ENCODE peak calls at places on chromosomes 2 and 18, in ten cellular contexts. P is GM19239, B is EL, F is GM06990, K is A172, E is nucleus accumbens, C is iPS DF 19.7, A is lower lobe of right lung, V is DMS 273 treated with DMSO at 0.1 percent for 48 hours, D is GM23338. M is an unnamed sample.

GRCh38 chr2:128305555-128306080 is 13.1 kb downstream of the HS6ST1 start:
- DNase-seq in P (peak), B (no peak), F (peak), K (no peak), E (no peak), C (no peak), A (peak), V (no peak), D (no peak), M (no peak)

GRCh38 chr2:152098033-152098797 is 629 bp downstream of the CACNB4 start:
- DNase-seq in P (peak), B (peak), F (peak), K (no peak), E (no peak), C (no peak), A (peak), V (no peak), D (peak), M (no peak)

GRCh38 chr2:176976766-176977165 is 235.8 kb upstream of the HNRNPA3 start:
- DNase-seq in P (no peak), B (no peak), F (no peak), K (no peak), E (no peak), C (no peak), A (no peak), V (no peak), D (no peak), M (no peak)

GRCh38 chr2:241933175-241933911 is 63.8 kb downstream of the RTP5 start:
- DNase-seq in P (no peak), B (peak), F (no peak), K (peak), E (peak), C (no peak), A (no peak), V (no peak), D (no peak), M (no peak)

GRCh38 chr2:224046752-224047151 is 7.7 kb upstream of the SERPINE2 start:
- DNase-seq in P (no peak), B (peak), F (no peak), K (no peak), E (no peak), C (no peak), A (no peak), V (no peak), D (no peak), M (no peak)

GRCh38 chr2:3633089-3633981 is 24.7 kb upstream of the ALLC start:
- DNase-seq in P (no peak), B (peak), F (no peak), K (peak), E (no peak), C (no peak), A (no peak), V (peak), D (no peak), M (no peak)

GRCh38 chr18:48796491-48797205 is 154.1 kb downstream of the SMAD7 start:
- DNase-seq in P (no peak), B (no peak), F (no peak), K (no peak), E (no peak), C (no peak), A (peak), V (no peak), D (no peak), M (no peak)

GRCh38 chr2:217610411-217610814 is 392.4 kb downstream of the TNS1 start:
- DNase-seq in P (peak), B (no peak), F (peak), K (no peak), E (no peak), C (no peak), A (no peak), V (no peak), D (no peak), M (peak)

GRCh38 chr2:239821694-239822075 is 203.5 kb downstream of the NDUFA10 start:
- DNase-seq in P (no peak), B (no peak), F (no peak), K (no peak), E (no peak), C (no peak), A (no peak), V (no peak), D (no peak), M (no peak)

GRCh38 chr2:111970453-111970852 is 72.0 kb downstream of the MERTK start:
- DNase-seq in P (no peak), B (no peak), F (no peak), K (no peak), E (no peak), C (no peak), A (no peak), V (no peak), D (no peak), M (no peak)

GRCh38 chr18:44758821-44759624 is 78.3 kb downstream of the SETBP1 start:
- DNase-seq in P (peak), B (no peak), F (peak), K (no peak), E (no peak), C (no peak), A (no peak), V (no peak), D (no peak), M (no peak)

GRCh38 chr2:122136071-122136470 is 380.6 kb downstream of the TSN start:
- DNase-seq in P (peak), B (peak), F (no peak), K (no peak), E (no peak), C (peak), A (no peak), V (peak), D (peak), M (no peak)

GRCh38 chr2:177169810-177170514 is 42.6 kb upstream of the HNRNPA3 start:
- DNase-seq in P (no peak), B (no peak), F (peak), K (no peak), E (no peak), C (no peak), A (peak), V (peak), D (no peak), M (no peak)

GRCh38 chr2:109591236-109591635 is 22.5 kb downstream of the SEPTIN10 start:
- DNase-seq in P (no peak), B (no peak), F (no peak), K (no peak), E (no peak), C (no peak), A (no peak), V (no peak), D (no peak), M (no peak)

GRCh38 chr18:60112369-60112768 is 212.6 kb downstream of the PMAIP1 start:
- DNase-seq in P (no peak), B (no peak), F (no peak), K (no peak), E (no peak), C (no peak), A (no peak), V (no peak), D (no peak), M (no peak)

GRCh38 chr2:75637568-75637967 is 9.0 kb upstream of the MRPL19 start:
- DNase-seq in P (no peak), B (no peak), F (no peak), K (no peak), E (no peak), C (no peak), A (no peak), V (no peak), D (no peak), M (no peak)

GRCh38 chr2:65172994-65173790 is 43.3 kb upstream of the RAB1A start:
- DNase-seq in P (no peak), B (no peak), F (no peak), K (no peak), E (no peak), C (no peak), A (no peak), V (no peak), D (no peak), M (no peak)

GRCh38 chr18:60277855-60278480 is 94.6 kb downstream of the MC4R start:
- DNase-seq in P (no peak), B (peak), F (no peak), K (peak), E (no peak), C (no peak), A (no peak), V (no peak), D (no peak), M (no peak)

GRCh38 chr2:203808041-203808750 is 59.4 kb upstream of the CTLA4 start:
- DNase-seq in P (no peak), B (peak), F (no peak), K (peak), E (no peak), C (no peak), A (no peak), V (no peak), D (peak), M (no peak)

GRCh38 chr18:79597176-79598045 is 82.2 kb upstream of the CTDP1 start:
- DNase-seq in P (no peak), B (no peak), F (no peak), K (no peak), E (no peak), C (no peak), A (peak), V (no peak), D (no peak), M (no peak)

GRCh38 chr2:7161501-7161900 is 244.3 kb downstream of the RNF144A start:
- DNase-seq in P (no peak), B (no peak), F (no peak), K (no peak), E (no peak), C (no peak), A (no peak), V (no peak), D (peak), M (no peak)

GRCh38 chr2:182015334-182016109 is 29.9 kb downstream of the PPP1R1C start:
- DNase-seq in P (no peak), B (peak), F (no peak), K (peak), E (no peak), C (no peak), A (no peak), V (no peak), D (no peak), M (no peak)

GRCh38 chr2:171210864-171211431 is 50.3 kb upstream of the TLK1 start:
- DNase-seq in P (peak), B (no peak), F (peak), K (no peak), E (no peak), C (no peak), A (no peak), V (no peak), D (peak), M (peak)

GRCh38 chr2:119960821-119961220 is 52.1 kb upstream of the EPB41L5 start:
- DNase-seq in P (no peak), B (peak), F (no peak), K (no peak), E (no peak), C (no peak), A (no peak), V (no peak), D (no peak), M (no peak)

GRCh38 chr2:145752091-145752806 is 1232.3 kb upstream of the ZEB2 start:
- DNase-seq in P (no peak), B (peak), F (no peak), K (peak), E (no peak), C (peak), A (peak), V (peak), D (peak), M (no peak)

GRCh38 chr2:41267929-41268659 is 779.7 kb upstream of the PKDCC start:
- DNase-seq in P (no peak), B (no peak), F (no peak), K (no peak), E (no peak), C (no peak), A (no peak), V (no peak), D (no peak), M (no peak)

GRCh38 chr2:191666733-191667132 is 11.2 kb upstream of the NABP1 start:
- DNase-seq in P (no peak), B (peak), F (no peak), K (peak), E (no peak), C (no peak), A (no peak), V (no peak), D (peak), M (no peak)

M was measured in effector memory CD4-positive, alpha-beta T cell.